ENCODE peak calls at places on chromosomes 5 and 9, in nine cellular contexts. T is fibroblast of mammary gland, U is cardiac muscle cell, N is IMR-90, S is pancreas, C is GM12865, P is GM10248, V is cardiac fibroblast, A is astrocyte of the spinal cord. G is an unnamed sample.

GRCh38 chr5:151456321-151456940 is 9.0 kb downstream of the SLC36A1 start:
- DNase-seq in T (no peak), U (no peak), N (no peak), S (no peak), C (no peak), P (no peak), V (no peak), A (no peak), G (no peak)

GRCh38 chr5:149030838-149031397 is 31.9 kb downstream of the SH3TC2 start:
- DNase-seq in T (no peak), U (no peak), N (no peak), S (no peak), C (no peak), P (no peak), V (no peak), A (no peak), G (no peak)

GRCh38 chr9:134624827-134625181 is 16.8 kb upstream of the COL5A1 start:
- DNase-seq in T (peak), U (peak), N (peak), S (no peak), C (no peak), P (no peak), V (peak), A (peak), G (no peak)

GRCh38 chr9:12818431-12819000 is 43.7 kb downstream of the LURAP1L start:
- DNase-seq in T (peak), U (peak), N (peak), S (no peak), C (no peak), P (no peak), V (peak), A (peak), G (no peak)

GRCh38 chr9:101315129-101315459 is 69.7 kb downstream of the BAAT start:
- DNase-seq in T (no peak), U (no peak), N (no peak), S (no peak), C (no peak), P (no peak), V (no peak), A (no peak), G (no peak)

GRCh38 chr5:67493676-67494075 is 297.1 kb upstream of the CD180 start:
- DNase-seq in T (peak), U (peak), N (no peak), S (no peak), C (peak), P (no peak), V (peak), A (peak), G (peak)

GRCh38 chr9:124210697-124211096 is 47.1 kb upstream of the NEK6 start:
- DNase-seq in T (peak), U (no peak), N (peak), S (no peak), C (peak), P (peak), V (peak), A (no peak), G (no peak)

GRCh38 chr9:135075234-135076142 is 12.0 kb upstream of the OLFM1 start:
- DNase-seq in T (peak), U (peak), N (no peak), S (peak), C (no peak), P (no peak), V (peak), A (no peak), G (peak)

GRCh38 chr9:6079386-6079785 is 64.0 kb upstream of the RANBP6 start:
- DNase-seq in T (no peak), U (no peak), N (no peak), S (no peak), C (no peak), P (no peak), V (no peak), A (no peak), G (no peak)

GRCh38 chr9:109537288-109537687 is 39.2 kb upstream of the PTPN3 start:
- DNase-seq in T (no peak), U (no peak), N (no peak), S (no peak), C (no peak), P (no peak), V (no peak), A (no peak), G (no peak)

GRCh38 chr5:55737793-55738192 is at the start of gene DDX4:
- DNase-seq in T (no peak), U (no peak), N (no peak), S (no peak), C (no peak), P (no peak), V (no peak), A (no peak), G (no peak)

GRCh38 chr5:72498284-72498683 is 8.9 kb downstream of the ZNF366 start:
- DNase-seq in T (peak), U (peak), N (peak), S (no peak), C (no peak), P (no peak), V (peak), A (peak), G (no peak)

GRCh38 chr5:178325311-178326053 is 92.9 kb upstream of the PHYKPL start:
- DNase-seq in T (no peak), U (no peak), N (no peak), S (no peak), C (no peak), P (no peak), V (no peak), A (no peak), G (no peak)

GRCh38 chr9:68897557-68898145 is 116.3 kb downstream of the PRKACG start:
- DNase-seq in T (no peak), U (no peak), N (no peak), S (no peak), C (no peak), P (no peak), V (no peak), A (no peak), G (peak)

GRCh38 chr5:133360693-133361479 is 251.5 kb downstream of the FSTL4 start:
- DNase-seq in T (no peak), U (no peak), N (no peak), S (no peak), C (no peak), P (no peak), V (no peak), A (no peak), G (no peak)

GRCh38 chr9:70829591-70830265 is 291.7 kb downstream of the TRPM3 start:
- DNase-seq in T (peak), U (peak), N (no peak), S (no peak), C (no peak), P (no peak), V (no peak), A (no peak), G (no peak)

GRCh38 chr5:66694036-66694435 is 97.8 kb downstream of the MAST4 start:
- DNase-seq in T (no peak), U (peak), N (no peak), S (no peak), C (no peak), P (no peak), V (no peak), A (peak), G (no peak)

GRCh38 chr5:9505215-9505614 is 40.7 kb downstream of the SEMA5A start:
- DNase-seq in T (peak), U (no peak), N (peak), S (no peak), C (no peak), P (no peak), V (no peak), A (no peak), G (no peak)

GRCh38 chr9:21801683-21802417 is 586 bp upstream of the MTAP start:
- DNase-seq in T (peak), U (peak), N (peak), S (peak), C (peak), P (peak), V (peak), A (peak), G (peak)

GRCh38 chr9:134494273-134494815 is 147.3 kb upstream of the COL5A1 start:
- DNase-seq in T (no peak), U (no peak), N (no peak), S (no peak), C (no peak), P (no peak), V (no peak), A (no peak), G (no peak)

GRCh38 chr5:97009212-97009898 is 73.5 kb downstream of the LNPEP start:
- DNase-seq in T (peak), U (peak), N (no peak), S (no peak), C (peak), P (peak), V (peak), A (no peak), G (no peak)

GRCh38 chr5:10645146-10645545 is 81.3 kb downstream of the ANKRD33B start:
- DNase-seq in T (no peak), U (no peak), N (no peak), S (no peak), C (no peak), P (no peak), V (no peak), A (no peak), G (no peak)

GRCh38 chr9:124813041-124813440 is 36.1 kb downstream of the OLFML2A start:
- DNase-seq in T (no peak), U (no peak), N (no peak), S (no peak), C (no peak), P (no peak), V (no peak), A (no peak), G (no peak)

GRCh38 chr5:139461698-139462097 is 845 bp downstream of the ECSCR start:
- DNase-seq in T (peak), U (peak), N (peak), S (no peak), C (no peak), P (no peak), V (peak), A (peak), G (no peak)

GRCh38 chr5:163878490-163878889 is 373.1 kb downstream of the MAT2B start:
- DNase-seq in T (no peak), U (no peak), N (no peak), S (no peak), C (no peak), P (no peak), V (no peak), A (no peak), G (no peak)

GRCh38 chr5:173458819-173459218 is 130.6 kb upstream of the STC2 start:
- DNase-seq in T (peak), U (peak), N (peak), S (no peak), C (no peak), P (no peak), V (peak), A (no peak), G (no peak)

GRCh38 chr5:57171818-57172465 is 1.9 kb upstream of the GPBP1 start:
- DNase-seq in T (no peak), U (no peak), N (peak), S (no peak), C (peak), P (no peak), V (no peak), A (no peak), G (no peak)

GRCh38 chr5:68332546-68332945 is 117.0 kb downstream of the PIK3R1 start:
- DNase-seq in T (peak), U (no peak), N (peak), S (no peak), C (peak), P (no peak), V (peak), A (no peak), G (no peak)

GRCh38 chr5:65927497-65928340 is 1.3 kb downstream of the ERBIN start:
- DNase-seq in T (peak), U (peak), N (peak), S (peak), C (peak), P (peak), V (peak), A (peak), G (no peak)

GRCh38 chr9:573551-574410 is 267.7 kb upstream of the DMRT1 start:
- DNase-seq in T (no peak), U (peak), N (no peak), S (no peak), C (no peak), P (no peak), V (no peak), A (no peak), G (no peak)

GRCh38 chr5:115450741-115451140 is 93.8 kb downstream of the FEM1C start:
- DNase-seq in T (peak), U (peak), N (peak), S (no peak), C (peak), P (peak), V (peak), A (peak), G (no peak)

DNA sequence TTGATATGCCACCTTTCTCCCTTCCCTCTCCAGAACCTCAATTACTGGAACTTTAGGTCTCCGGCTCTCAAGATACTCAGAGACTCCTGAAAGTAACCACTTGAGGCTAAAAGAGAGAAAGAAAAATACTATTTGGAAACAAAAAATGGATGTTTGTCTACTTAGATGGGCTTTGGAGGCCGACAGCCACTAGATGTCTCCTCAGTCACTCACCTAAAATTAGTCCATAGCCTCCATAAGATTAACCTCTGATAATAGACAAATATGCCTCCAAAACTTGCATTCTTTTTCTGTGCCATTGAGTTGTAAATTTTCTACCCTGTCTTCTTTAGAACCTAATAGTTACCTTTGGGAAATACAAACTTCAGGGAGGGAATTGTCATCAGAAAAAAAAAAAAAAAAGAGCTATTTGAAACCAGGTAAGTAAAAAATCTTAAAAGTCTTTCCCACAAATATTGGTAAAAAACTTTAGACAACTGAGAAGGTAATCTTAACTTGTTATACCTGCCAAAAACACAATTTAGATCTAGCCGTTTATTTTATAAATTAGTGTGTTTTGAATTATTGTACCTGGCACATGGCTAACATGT is 11.2 kb upstream of the PCDH1 start:
- DNase-seq in T (peak), U (peak), N (no peak), S (no peak), C (peak), P (no peak), V (peak), A (no peak), G (no peak)
- TF ChIP-seq CTCF in T (peak), U (peak), N (peak), S (no peak), C (peak), P (peak), V (peak), A (peak), G (no peak)

DNA sequence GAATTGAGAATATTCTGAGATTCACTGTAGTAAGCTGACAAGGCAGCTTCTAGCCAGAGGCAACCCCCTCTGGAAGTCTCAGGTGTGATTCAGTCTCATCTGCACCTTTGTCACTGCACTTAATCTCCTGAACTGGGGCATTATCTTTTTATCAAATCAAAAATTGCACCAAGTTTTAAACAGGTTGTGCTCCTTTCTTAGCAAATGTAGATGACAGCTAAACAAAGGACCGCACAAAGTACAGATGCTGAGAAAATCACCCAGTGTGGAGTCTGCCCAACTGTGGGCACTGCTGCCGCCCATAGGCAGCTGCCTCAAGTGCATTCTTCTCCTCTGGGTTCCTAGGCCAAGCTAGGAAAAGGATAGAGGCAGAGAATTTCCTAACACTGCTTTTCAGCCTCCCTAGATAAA is 51.1 kb downstream of the STARD4 start:
- DNase-seq in T (peak), U (peak), N (peak), S (no peak), C (no peak), P (peak), V (no peak), A (peak), G (peak)
- TF ChIP-seq CTCF in T (peak), U (peak), N (peak), S (no peak), C (no peak), P (no peak), V (no peak), A (peak), G (peak)

DNA sequence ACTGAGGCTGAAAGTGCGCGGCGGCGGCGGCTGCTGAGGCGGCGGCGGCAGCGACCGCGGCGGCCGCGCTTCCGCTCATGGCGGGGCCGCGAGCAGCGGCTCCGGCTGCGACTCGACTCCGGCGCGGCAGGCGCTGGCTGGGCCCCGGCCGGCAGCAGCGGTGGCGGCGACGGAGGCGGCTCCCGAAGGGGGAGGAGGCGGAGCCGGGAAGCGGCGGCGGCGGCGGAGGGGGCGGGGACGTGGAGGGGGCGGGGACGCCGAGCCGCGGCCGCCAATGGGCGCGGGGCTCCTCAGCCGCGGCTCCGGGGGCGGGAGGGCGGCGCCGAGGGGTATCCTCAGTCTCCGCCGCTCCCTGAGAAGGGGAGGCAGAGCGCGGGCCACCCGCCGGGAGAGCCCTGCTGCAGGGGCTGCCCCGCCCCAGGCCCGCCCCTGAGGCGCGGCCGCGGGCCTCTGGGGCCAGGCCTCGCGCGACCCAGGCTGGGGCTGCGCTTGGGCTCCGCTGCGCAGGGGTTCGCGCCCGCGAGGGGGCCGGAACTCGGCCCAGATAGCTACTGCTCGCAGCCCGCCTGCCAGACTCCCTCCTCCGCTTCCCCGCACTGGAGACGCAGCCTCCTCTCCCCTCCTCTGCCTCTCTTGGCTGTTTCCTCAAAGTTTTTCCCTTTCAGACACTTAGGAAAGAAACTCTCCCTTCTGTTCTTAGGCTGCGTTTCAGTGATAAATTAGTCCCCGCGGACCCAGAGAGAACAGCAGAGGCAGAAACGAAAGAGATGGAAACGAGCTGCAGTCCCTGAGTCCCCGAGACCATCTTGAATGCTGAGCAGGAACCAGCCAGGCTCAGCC is 85.0 kb upstream of the MELK start:
- DNase-seq in T (peak), U (peak), N (peak), S (peak), C (peak), P (peak), V (peak), A (peak), G (peak)
- TF ChIP-seq CTCF in T (no peak), U (no peak), N (no peak), S (no peak), C (no peak), P (no peak), V (no peak), A (no peak), G (no peak)

GRCh38 chr5:74382864-74383618 is 257.5 kb downstream of the ENC1 start:
- DNase-seq in T (peak), U (peak), N (peak), S (no peak), C (no peak), P (no peak), V (peak), A (peak), G (peak)

GRCh38 chr5:74384851-74385250 is 255.7 kb downstream of the ENC1 start:
- DNase-seq in T (no peak), U (no peak), N (no peak), S (no peak), C (no peak), P (no peak), V (no peak), A (peak), G (no peak)

GRCh38 chr5:74389531-74390305 is 250.8 kb downstream of the ENC1 start:
- DNase-seq in T (peak), U (no peak), N (no peak), S (no peak), C (no peak), P (no peak), V (peak), A (no peak), G (no peak)

GRCh38 chr5:74390306-74390637 is 250.3 kb downstream of the ENC1 start:
- DNase-seq in T (no peak), U (no peak), N (no peak), S (no peak), C (no peak), P (no peak), V (no peak), A (no peak), G (no peak)

DNA sequence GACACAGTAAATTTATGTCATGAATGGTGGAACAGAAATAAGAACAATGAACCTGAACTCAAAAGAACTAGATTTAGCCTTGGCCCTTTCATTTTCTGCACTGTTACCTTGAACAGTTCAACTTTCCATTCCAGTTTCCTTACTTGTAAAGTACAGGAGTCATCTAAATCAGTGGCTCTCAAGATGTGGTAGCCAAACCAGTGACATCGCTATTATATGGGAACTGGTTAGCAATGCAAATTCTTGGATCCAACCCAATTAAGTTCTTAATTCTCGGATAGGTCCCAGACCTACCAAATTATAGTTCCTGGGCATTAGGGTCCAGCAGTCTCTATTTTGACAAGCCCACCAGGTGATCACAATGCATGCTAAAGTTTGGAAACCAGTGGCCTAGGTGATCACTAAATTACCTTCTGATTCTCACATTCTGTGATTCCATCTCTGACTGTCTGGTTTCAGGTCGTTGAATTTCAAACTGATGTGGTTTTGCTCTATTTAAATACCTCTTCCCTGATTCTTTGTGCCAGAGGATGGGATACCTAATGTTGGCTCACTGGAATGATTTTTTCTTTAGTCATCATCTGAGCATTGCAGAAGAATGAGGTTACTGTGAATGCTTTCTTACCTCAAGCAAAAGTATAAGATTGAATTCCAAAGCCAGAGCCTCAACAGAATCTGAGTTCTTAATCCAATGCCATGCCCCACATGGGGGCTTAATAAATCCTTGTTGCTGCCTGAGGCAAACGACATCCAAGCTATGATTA is 253.8 kb downstream of the ENC1 start:
- DNase-seq in T (peak), U (no peak), N (peak), S (no peak), C (no peak), P (no peak), V (peak), A (peak), G (no peak)
- TF ChIP-seq CTCF in T (no peak), U (no peak), N (no peak), S (no peak), C (no peak), P (no peak), V (no peak), A (no peak), G (no peak)

G was measured in glutamatergic neuron.